ENCODE peak calls at places on chromosomes 4 and X, in six cellular contexts. G, V, P, H, A and S are unnamed samples.

GRCh38 chrX:67544281-67544680 is 460 bp downstream of the AR start:
- DNase-seq in V (no peak), H (peak; percentile 64), P (no peak), G (peak; percentile 63), A (no peak), S (no peak)

GRCh38 chr4:47413515-47413914 is 50.0 kb downstream of the COMMD8 start:
- DNase-seq in G (no peak), A (no peak), V (no peak), H (no peak), P (no peak), S (no peak)

GRCh38 chr4:141654098-141654497 is 17.7 kb downstream of the IL15 start:
- DNase-seq in V (no peak), P (peak; percentile 88), A (peak; percentile 69), H (peak; percentile 52), G (no peak), S (no peak)

GRCh38 chr4:54231419-54232150 is 2.5 kb downstream of the PDGFRA start:
- DNase-seq in A (peak; percentile 78), V (no peak), H (peak; percentile 89), P (peak; percentile 76), G (peak; percentile 91), S (no peak)

GRCh38 chrX:112734250-112734649 is 54.5 kb upstream of the LHFPL1 start:
- DNase-seq in G (peak; percentile 42), H (peak; percentile 57), V (no peak), A (no peak), P (peak; percentile 58), S (no peak)

GRCh38 chr4:8587469-8588195 is 4.9 kb upstream of the CPZ start:
- DNase-seq in H (no peak), G (peak; percentile 23), A (no peak), V (no peak), P (no peak), S (no peak)

GRCh38 chr4:179831274-179831673 is 2389.0 kb upstream of the AGA start:
- DNase-seq in H (no peak), A (no peak), G (no peak), P (no peak), V (no peak), S (no peak)

GRCh38 chr4:86556791-86557415 is 37.2 kb upstream of the PTPN13 start:
- DNase-seq in G (no peak), P (no peak), A (no peak), V (no peak), H (no peak), S (no peak)

GRCh38 chrX:34562006-34562405 is 95.1 kb downstream of the TMEM47 start:
- DNase-seq in A (no peak), P (no peak), H (no peak), G (no peak), V (no peak), S (no peak)

GRCh38 chrX:143664302-143664701 is 28.4 kb upstream of the SLITRK4 start:
- DNase-seq in P (no peak), A (no peak), H (no peak), V (no peak), G (no peak), S (peak; percentile 66)

GRCh38 chrX:54950730-54951375 is 30.2 kb downstream of the TRO start:
- DNase-seq in H (no peak), P (no peak), G (no peak), A (no peak), V (no peak), S (no peak)

GRCh38 chr4:88247148-88247547 is 37.2 kb downstream of the PPM1K start:
- DNase-seq in H (no peak), V (no peak), P (no peak), G (no peak), A (no peak), S (no peak)

GRCh38 chr4:165625281-165625680 is 246.5 kb downstream of the CPE start:
- DNase-seq in P (no peak), G (no peak), H (no peak), A (no peak), V (no peak), S (no peak)

GRCh38 chrX:8433296-8434094 is 31.1 kb upstream of the VCX3B start:
- DNase-seq in G (no peak), A (no peak), H (no peak), P (no peak), V (no peak), S (no peak)

GRCh38 chrX:48695925-48696300 is 621 bp upstream of the SUV39H1 start:
- DNase-seq in P (no peak), A (no peak), V (no peak), G (no peak), H (no peak), S (no peak)

GRCh38 chr4:153274967-153275366 is 69.5 kb upstream of the MND1 start:
- DNase-seq in P (no peak), V (no peak), H (no peak), G (no peak), A (no peak), S (no peak)

GRCh38 chrX:33194876-33195433 is 16.4 kb downstream of the DMD start:
- DNase-seq in A (no peak), P (no peak), H (no peak), G (no peak), V (no peak), S (no peak)

GRCh38 chrX:12792711-12793110 is 1.5 kb downstream of the PRPS2 start:
- DNase-seq in G (no peak), P (no peak), H (no peak), V (no peak), A (no peak), S (no peak)
- H3K27ac ChIP-seq in G (no peak overlapping the region), P (no peak overlapping the region), H (no peak overlapping the region), V (no peak overlapping the region), A (no peak overlapping the region), S (no peak overlapping the region)

GRCh38 chr4:17762705-17763104 is 18.7 kb downstream of the FAM184B start:
- DNase-seq in P (no peak), H (no peak), V (no peak), A (no peak), G (no peak), S (peak; percentile 71)

GRCh38 chr4:17763352-17763890 is 18.0 kb downstream of the FAM184B start:
- DNase-seq in V (no peak), A (no peak), P (no peak), G (no peak), H (no peak), S (no peak)

GRCh38 chr4:17761062-17761461 is 20.4 kb downstream of the FAM184B start:
- DNase-seq in P (no peak), H (no peak), G (no peak), A (no peak), V (no peak), S (no peak)

GRCh38 chr4:17765514-17766286 is 15.7 kb downstream of the FAM184B start:
- DNase-seq in H (no peak), G (no peak), V (peak; percentile 13), A (no peak), P (no peak), S (no peak)

DNA sequence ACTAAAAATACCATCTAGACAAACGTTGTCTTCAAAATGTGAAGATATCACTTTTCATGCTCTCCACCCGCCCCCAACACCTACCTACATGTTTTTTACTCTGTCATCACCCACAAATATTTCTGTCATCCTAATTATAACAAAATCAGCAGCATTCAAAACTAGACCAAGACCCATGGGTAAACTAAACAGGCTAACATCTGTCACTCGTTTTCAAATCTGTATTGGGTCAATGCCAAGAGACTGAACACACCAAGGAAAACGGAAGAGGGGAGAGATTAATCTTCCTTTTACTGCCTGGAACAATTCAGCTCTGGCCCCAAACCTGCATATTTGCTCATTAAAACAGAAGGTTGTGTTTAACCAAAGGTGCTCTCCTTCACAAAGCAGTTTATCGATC is 17.5 kb downstream of the FAM184B start:
- DNase-seq in V (no peak), G (no peak), P (no peak), H (no peak), A (no peak), S (no peak)
- H3K27ac ChIP-seq in V (no peak overlapping the region), G (no peak overlapping the region), P (no peak overlapping the region), H (no peak overlapping the region), A (no peak overlapping the region), S (no peak overlapping the region)

GRCh38 chrX:44876767-44877166 is 3.8 kb downstream of the KDM6A start:
- DNase-seq in A (no peak), H (no peak), G (no peak), P (no peak), V (no peak), S (no peak)
- H3K27ac ChIP-seq in A (no peak overlapping the region), H (no peak overlapping the region), G (no peak overlapping the region), P (no peak overlapping the region), V (no peak overlapping the region), S (no peak overlapping the region)

DNA sequence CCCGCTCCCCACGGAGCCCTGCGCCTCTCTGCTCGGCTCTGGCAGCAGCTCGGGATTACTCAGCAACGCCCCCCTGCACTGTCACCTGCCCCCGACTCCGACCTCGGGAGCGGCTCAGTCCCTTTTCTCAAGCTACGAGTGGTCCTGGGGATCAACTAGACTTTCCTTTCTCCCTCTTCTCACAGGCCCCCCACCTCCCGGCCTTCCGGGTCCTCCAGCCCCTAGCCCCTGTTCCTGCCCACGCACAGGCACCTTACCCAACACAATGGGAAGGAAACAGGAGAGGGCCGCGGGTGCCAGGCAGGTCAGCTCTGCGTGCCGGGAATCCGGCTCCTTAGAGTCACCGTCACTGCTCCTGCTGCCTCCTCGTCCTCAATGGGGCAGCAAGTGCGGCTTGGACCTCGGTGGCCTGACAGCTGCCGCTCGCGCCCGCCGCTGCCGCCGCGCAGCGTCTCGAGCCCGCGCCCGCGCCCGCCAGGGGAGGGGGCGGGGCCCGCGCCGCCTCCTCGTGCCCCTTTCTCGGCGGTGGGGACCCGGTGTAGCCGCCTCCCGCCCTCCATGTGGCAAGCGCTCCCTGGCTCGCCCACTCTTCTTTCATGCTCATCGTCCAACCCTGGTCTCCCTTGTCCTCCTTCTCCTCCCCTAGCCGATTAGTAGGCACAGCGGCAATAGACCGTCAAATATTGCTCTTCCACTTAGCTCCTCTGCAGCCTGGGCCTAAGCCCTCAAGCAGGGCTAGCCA is at the start of gene RAB9B:
- DNase-seq in H (peak; percentile 81), P (peak; percentile 93), A (peak; percentile 62), V (peak; percentile 46), G (peak; percentile 81), S (no peak)
- H3K27ac ChIP-seq in H (no peak within 1 kb of the TSS), P (no peak within 1 kb of the TSS), A (no peak within 1 kb of the TSS), V (no peak within 1 kb of the TSS), G (peak within 1 kb of the TSS; percentile 93), S (no peak within 1 kb of the TSS)